ENCODE peak calls at places on chromosomes 12 and 14, in ten cellular contexts. K is HCT116, J is Panc1, X is spleen, E is endothelial cell of umbilical vein, G is suprapubic skin, P is prostate gland, V is H1, N is K562, R is esophagus muscularis mucosa. Z is an unnamed sample. For H3K4me1, the result is how much of the 10 kb centered on the place peaks cover.

GRCh38 chr12:34390846-34391700 is 368.8 kb downstream of the ALG10 start:
- DNase-seq in E (no peak), P (no peak), R (peak), X (peak), G (peak), V (no peak), J (no peak), N (no peak), K (no peak), Z (no peak)

GRCh38 chr12:101713059-101713682 is 15.7 kb downstream of the CHPT1 start:
- DNase-seq in X (no peak), N (no peak), P (no peak), K (no peak), G (no peak), J (no peak), R (no peak), V (no peak), E (no peak), Z (peak)

GRCh38 chr12:117101953-117102833 is 3.0 kb upstream of the TESC start:
- DNase-seq in R (no peak), V (no peak), K (no peak), N (no peak), E (no peak), G (peak), J (no peak), P (no peak), X (peak), Z (no peak)

GRCh38 chr12:92297932-92298681 is 152.5 kb upstream of the BTG1 start:
- DNase-seq in K (no peak), N (no peak), P (no peak), X (no peak), G (no peak), R (no peak), E (no peak), J (no peak), V (no peak), Z (no peak)

GRCh38 chr12:53752192-53752601 is 418 bp upstream of the CISTR start:
- DNase-seq in P (no peak), G (no peak), E (no peak), J (no peak), V (no peak), N (no peak), K (no peak), R (no peak), X (no peak), Z (no peak)

GRCh38 chr14:50260511-50260910 is 29.1 kb upstream of the SOS2 start:
- DNase-seq in E (peak), P (no peak), V (no peak), X (no peak), R (no peak), G (no peak), J (no peak), K (peak), N (no peak), Z (no peak)

GRCh38 chr12:53495903-53496751 is 3.1 kb downstream of the MAP3K12 start:
- DNase-seq in R (no peak), P (no peak), V (no peak), J (no peak), E (no peak), K (no peak), N (peak), G (peak), X (no peak), Z (no peak)

GRCh38 chr14:22549981-22550670 is 38.9 kb downstream of the DAD1 start:
- DNase-seq in E (peak), J (no peak), V (peak), X (no peak), N (no peak), K (no peak), G (no peak), R (no peak), P (no peak), Z (no peak)

GRCh38 chr14:36173161-36173560 is 3.4 kb downstream of the PTCSC3 start:
- DNase-seq in X (no peak), K (no peak), G (no peak), V (no peak), E (no peak), N (no peak), R (no peak), P (no peak), J (no peak), Z (no peak)

GRCh38 chr12:132250707-132251106 is 78.7 kb downstream of the GALNT9 start:
- DNase-seq in K (no peak), V (no peak), E (no peak), X (peak), R (no peak), G (no peak), P (no peak), J (no peak), N (no peak), Z (no peak)

GRCh38 chr12:57454566-57455373 is at the start of gene INHBE:
- DNase-seq in N (peak), J (no peak), G (no peak), X (peak), K (no peak), R (no peak), V (peak), P (no peak), E (no peak), Z (no peak)

GRCh38 chr14:24431569-24432258 is 2.0 kb downstream of the KHNYN start:
- DNase-seq in X (peak), E (peak), R (peak), P (peak), K (peak), G (peak), J (no peak), V (peak), N (peak), Z (peak)
- TF ChIP-seq POLR2AphosphoS5 in X (peak), E (peak), R (peak), P (peak), K (no peak), G (no peak), J (no peak), V (no peak), N (no peak), Z (no peak)

DNA sequence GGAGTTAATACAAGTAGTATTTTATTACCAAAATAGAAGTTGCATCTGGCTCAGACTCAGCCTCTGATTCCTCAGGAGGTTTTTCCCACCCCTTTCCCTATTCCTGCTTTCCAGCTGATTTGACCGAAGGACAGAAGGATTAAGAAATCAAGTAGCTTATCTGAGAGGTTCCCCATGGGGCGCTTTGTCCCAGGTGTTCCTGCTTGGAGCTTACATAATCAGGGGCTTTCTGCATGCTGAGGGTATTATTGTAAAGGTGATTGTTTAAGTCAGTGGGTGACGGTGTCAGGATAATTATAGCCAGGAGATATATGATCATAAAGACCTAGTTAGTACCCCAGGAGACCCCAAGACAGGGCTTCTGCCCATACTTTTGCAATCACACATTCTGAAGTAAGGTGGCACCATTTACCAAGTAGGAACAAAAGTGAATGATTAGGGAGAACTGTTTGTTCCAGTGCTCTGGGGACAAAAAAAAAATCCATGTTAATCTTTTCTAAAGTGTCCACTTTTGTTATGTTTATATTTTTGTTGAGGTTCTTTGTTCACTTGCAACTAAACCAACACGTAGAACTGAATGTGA is 921.3 kb downstream of the NRXN3 start:
- DNase-seq in R (no peak), N (no peak), J (no peak), E (no peak), P (no peak), G (no peak), X (no peak), K (no peak), V (no peak), Z (no peak)
- TF ChIP-seq CTCF in R (peak), N (no peak), J (no peak), E (no peak), P (no peak), G (no peak), X (no peak), K (no peak), V (no peak), Z (no peak)

DNA sequence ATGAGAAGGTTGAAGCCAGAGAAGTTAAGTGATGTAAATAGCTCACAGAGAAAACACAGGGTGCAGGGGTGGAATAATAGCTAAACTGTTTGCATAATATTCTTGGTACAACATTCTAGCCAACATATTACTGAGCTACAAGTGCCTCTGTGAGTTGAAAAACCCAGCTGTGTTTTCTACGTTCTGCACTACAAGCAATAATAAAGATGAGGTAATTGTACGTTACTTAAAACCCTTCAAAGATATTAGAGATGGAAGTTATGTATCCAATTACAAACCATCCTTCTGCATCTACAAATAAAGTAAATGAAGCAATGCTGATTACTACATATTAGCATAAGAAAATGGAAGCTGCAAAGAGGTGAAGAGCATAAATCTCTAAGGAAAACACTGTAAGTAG is 271.3 kb downstream of the SSPN start:
- DNase-seq in E (no peak), P (no peak), V (no peak), N (no peak), R (no peak), X (no peak), G (no peak), K (no peak), J (no peak), Z (no peak)
- H3K4me1 ChIP-seq in E (under half), P (under half), V (under half), N (under half), R (under half), X (under half), G (under half), K (under half), J (under half), Z (under half)

DNA sequence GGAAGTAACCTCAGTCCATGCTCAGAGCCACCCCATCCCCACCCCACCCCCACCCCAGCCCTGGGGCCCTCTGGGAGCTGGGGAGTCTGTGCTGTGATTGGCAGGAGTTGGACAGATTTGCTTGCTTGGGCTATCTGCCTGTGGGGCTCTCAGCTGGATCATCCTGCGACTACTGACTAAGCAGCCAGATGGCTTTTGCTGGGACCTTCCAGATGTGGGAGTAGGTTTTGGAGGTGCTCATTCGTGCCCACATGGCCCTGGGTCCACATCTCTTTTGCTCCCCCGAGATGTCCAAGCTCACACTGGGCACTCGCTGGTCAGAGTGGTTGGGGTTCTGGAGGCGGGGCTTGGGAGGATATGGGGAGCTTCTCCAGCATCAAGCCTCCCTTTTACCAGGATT is 138.9 kb downstream of the TSPAN9 start:
- DNase-seq in P (no peak), E (no peak), V (no peak), G (no peak), K (no peak), R (no peak), X (no peak), J (no peak), N (no peak), Z (no peak)
- TF ChIP-seq POLR2AphosphoS5 in P (no peak), E (no peak), V (no peak), G (no peak), K (no peak), R (no peak), X (no peak), J (no peak), N (no peak), Z (no peak)

Z was measured in stomach.